ENCODE peak calls at places on chromosomes 2 and 18, in six cellular contexts. One of them, this sample, is unnamed.
A peak's percentile ranks its signal among the peaks of the same experiment; 100 is the strongest.

GRCh38 chr18:34773378-34773777 is 63.3 kb downstream of the DTNA start:
- DNase-seq in K562: no peak
- DNase-seq in GM12878: no peak
- DNase-seq in HepG2: no peak
- DNase-seq in A549: no peak
- DNase-seq in SK-N-SH: no peak
- DNase-seq in this sample: peak; percentile 52

GRCh38 chr2:156704612-156705011 is 268.4 kb downstream of the GPD2 start:
- DNase-seq in GM12878: no peak
- DNase-seq in K562: no peak
- DNase-seq in SK-N-SH: no peak
- DNase-seq in A549: no peak
- DNase-seq in HepG2: no peak
- DNase-seq in this sample: no peak

GRCh38 chr2:24362253-24362652 is 1.9 kb upstream of the ITSN2 start:
- DNase-seq in HepG2: no peak
- DNase-seq in SK-N-SH: no peak
- DNase-seq in GM12878: no peak
- DNase-seq in A549: no peak
- DNase-seq in K562: peak; percentile 45
- DNase-seq in this sample: no peak

GRCh38 chr2:2655451-2655850 is 324.4 kb upstream of the MYT1L start:
- DNase-seq in K562: no peak
- DNase-seq in SK-N-SH: no peak
- DNase-seq in GM12878: no peak
- DNase-seq in A549: no peak
- DNase-seq in HepG2: no peak
- DNase-seq in this sample: no peak

GRCh38 chr2:67213270-67213670 is 183.9 kb upstream of the ETAA1 start:
- DNase-seq in SK-N-SH: peak; percentile 43
- DNase-seq in GM12878: no peak
- DNase-seq in A549: no peak
- DNase-seq in K562: no peak
- DNase-seq in HepG2: no peak
- DNase-seq in this sample: no peak

GRCh38 chr2:226660524-226660923 is 139.1 kb downstream of the IRS1 start:
- DNase-seq in HepG2: no peak
- DNase-seq in SK-N-SH: no peak
- DNase-seq in A549: no peak
- DNase-seq in K562: no peak
- DNase-seq in GM12878: no peak
- DNase-seq in this sample: peak; percentile 85

GRCh38 chr2:127573771-127574170 is 38.3 kb downstream of the MYO7B start:
- DNase-seq in SK-N-SH: no peak
- DNase-seq in GM12878: no peak
- DNase-seq in K562: no peak
- DNase-seq in A549: no peak
- DNase-seq in HepG2: no peak
- DNase-seq in this sample: no peak

GRCh38 chr2:171271380-171271779 is 110.7 kb upstream of the TLK1 start:
- DNase-seq in GM12878: no peak
- DNase-seq in K562: no peak
- DNase-seq in HepG2: no peak
- DNase-seq in A549: no peak
- DNase-seq in SK-N-SH: no peak
- DNase-seq in this sample: no peak

GRCh38 chr2:135154962-135155361 is 102.9 kb downstream of the RAB3GAP1 start:
- DNase-seq in K562: no peak
- DNase-seq in HepG2: no peak
- DNase-seq in SK-N-SH: no peak
- DNase-seq in GM12878: no peak
- DNase-seq in A549: no peak
- DNase-seq in this sample: no peak

GRCh38 chr2:41965886-41966285 is 81.9 kb upstream of the PKDCC start:
- DNase-seq in HepG2: no peak
- DNase-seq in SK-N-SH: no peak
- DNase-seq in A549: peak; percentile 37
- DNase-seq in GM12878: no peak
- DNase-seq in K562: no peak
- DNase-seq in this sample: no peak

GRCh38 chr18:22193466-22193865 is 24.1 kb downstream of the GATA6 start:
- DNase-seq in GM12878: no peak
- DNase-seq in A549: no peak
- DNase-seq in SK-N-SH: no peak
- DNase-seq in K562: peak; percentile 23
- DNase-seq in HepG2: no peak
- DNase-seq in this sample: no peak

GRCh38 chr2:237304763-237305514 is 109.0 kb downstream of the COL6A3 start:
- DNase-seq in GM12878: no peak
- DNase-seq in K562: no peak
- DNase-seq in SK-N-SH: no peak
- DNase-seq in A549: no peak
- DNase-seq in HepG2: no peak
- DNase-seq in this sample: peak; percentile 87

GRCh38 chr18:60978338-60978737 is 354.9 kb upstream of the CDH20 start:
- DNase-seq in A549: no peak
- DNase-seq in GM12878: no peak
- DNase-seq in SK-N-SH: no peak
- DNase-seq in HepG2: no peak
- DNase-seq in K562: no peak
- DNase-seq in this sample: peak; percentile 38

GRCh38 chr2:45981388-45981930 is 315.7 kb upstream of the EPAS1 start:
- DNase-seq in A549: no peak
- DNase-seq in HepG2: no peak
- DNase-seq in GM12878: no peak
- DNase-seq in K562: no peak
- DNase-seq in SK-N-SH: no peak
- DNase-seq in this sample: no peak

GRCh38 chr18:69588301-69588700 is 187.6 kb downstream of the DOK6 start:
- DNase-seq in HepG2: peak; percentile 8
- DNase-seq in K562: no peak
- DNase-seq in SK-N-SH: no peak
- DNase-seq in A549: peak; percentile 3
- DNase-seq in GM12878: no peak
- DNase-seq in this sample: peak; percentile 5

GRCh38 chr18:22900558-22901183 is 32.5 kb upstream of the RBBP8 start:
- DNase-seq in HepG2: no peak
- DNase-seq in SK-N-SH: no peak
- DNase-seq in A549: no peak
- DNase-seq in GM12878: no peak
- DNase-seq in K562: no peak
- DNase-seq in this sample: peak; percentile 3

GRCh38 chr18:156514-157230 is 1.7 kb upstream of the USP14 start:
- DNase-seq in HepG2: no peak
- DNase-seq in SK-N-SH: no peak
- DNase-seq in GM12878: no peak
- DNase-seq in K562: no peak
- DNase-seq in A549: no peak
- DNase-seq in this sample: no peak

GRCh38 chr2:84732897-84733778 is 147.7 kb downstream of the TRABD2A start:
- DNase-seq in K562: no peak
- DNase-seq in GM12878: no peak
- DNase-seq in A549: no peak
- DNase-seq in HepG2: no peak
- DNase-seq in SK-N-SH: no peak
- DNase-seq in this sample: no peak

GRCh38 chr2:179022685-179023084 is 27.3 kb downstream of the CCDC141 start:
- DNase-seq in HepG2: no peak
- DNase-seq in K562: no peak
- DNase-seq in A549: no peak
- DNase-seq in GM12878: no peak
- DNase-seq in SK-N-SH: no peak
- DNase-seq in this sample: no peak

GRCh38 chr2:179021258-179021657 is 28.7 kb downstream of the CCDC141 start:
- DNase-seq in GM12878: peak; percentile 84
- DNase-seq in HepG2: no peak
- DNase-seq in SK-N-SH: no peak
- DNase-seq in A549: no peak
- DNase-seq in K562: no peak
- DNase-seq in this sample: no peak

GRCh38 chr2:179017958-179018357 is 32.0 kb downstream of the CCDC141 start:
- DNase-seq in GM12878: no peak
- DNase-seq in SK-N-SH: no peak
- DNase-seq in HepG2: no peak
- DNase-seq in A549: no peak
- DNase-seq in K562: no peak
- DNase-seq in this sample: no peak

GRCh38 chr2:179019260-179019659 is 30.7 kb downstream of the CCDC141 start:
- DNase-seq in A549: no peak
- DNase-seq in GM12878: no peak
- DNase-seq in K562: no peak
- DNase-seq in SK-N-SH: no peak
- DNase-seq in HepG2: no peak
- DNase-seq in this sample: no peak

DNA sequence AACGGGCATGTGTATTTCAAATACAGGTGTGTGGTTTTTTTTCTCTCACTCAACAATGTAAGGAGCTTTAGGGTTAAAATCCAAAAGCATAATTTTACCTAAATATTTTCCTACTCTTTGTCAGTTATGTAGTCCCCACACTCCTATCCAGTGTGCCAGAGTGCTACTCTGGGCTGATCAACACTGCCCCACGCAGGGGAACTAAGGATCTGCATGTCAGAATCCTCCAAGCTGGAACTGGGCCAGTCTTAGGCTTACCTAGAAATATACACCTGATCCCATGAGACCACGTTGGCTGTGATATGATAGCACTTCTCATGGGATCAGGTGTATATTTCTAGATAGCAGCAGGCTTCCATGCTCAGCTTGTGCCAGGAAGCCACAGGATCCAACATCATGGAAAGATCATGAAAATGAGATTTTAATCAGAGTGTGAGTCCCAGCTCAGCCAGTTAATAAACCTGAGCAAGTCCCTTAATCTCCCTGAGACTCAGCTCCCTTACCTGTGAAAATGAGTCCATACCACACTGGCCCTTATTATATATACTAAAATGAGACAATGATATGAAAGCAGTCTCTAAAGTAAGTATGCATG is 29.7 kb downstream of the CCDC141 start:
- DNase-seq in SK-N-SH: peak; percentile 29
- DNase-seq in GM12878: no peak
- DNase-seq in A549: peak; percentile 38
- DNase-seq in HepG2: peak; percentile 44
- DNase-seq in K562: peak; percentile 27
- DNase-seq in this sample: no peak
- TF ChIP-seq USF2 in SK-N-SH: no peak
- TF ChIP-seq USF2 in GM12878: no peak
- TF ChIP-seq USF2 in A549: no peak
- TF ChIP-seq USF2 in HepG2: no peak
- TF ChIP-seq USF2 in K562: no peak
- TF ChIP-seq USF2 in this sample: no peak

DNA sequence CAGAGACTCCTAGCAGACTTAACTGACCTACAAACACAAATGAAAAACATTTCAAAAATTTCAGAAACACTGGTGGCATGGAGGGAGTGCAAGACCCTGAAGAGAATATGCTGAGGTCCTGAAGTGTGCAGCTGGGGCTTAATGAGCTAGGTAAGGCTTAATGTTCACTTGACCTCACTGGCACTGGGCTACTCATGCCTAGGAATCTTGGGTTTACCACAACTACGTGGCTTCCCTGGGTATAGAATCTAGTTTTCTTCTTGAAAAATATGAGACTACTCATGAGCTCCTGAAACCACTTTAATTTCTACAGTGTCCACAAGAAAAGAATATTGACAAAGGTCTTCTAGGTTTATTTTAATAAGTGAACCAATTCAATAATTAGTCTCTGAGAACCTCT is 139.8 kb downstream of the HNMT start:
- DNase-seq in A549: no peak
- DNase-seq in GM12878: no peak
- DNase-seq in HepG2: no peak
- DNase-seq in SK-N-SH: no peak
- DNase-seq in K562: no peak
- DNase-seq in this sample: no peak
- TF ChIP-seq SMC3 in A549: no peak
- TF ChIP-seq SMC3 in GM12878: no peak
- TF ChIP-seq SMC3 in HepG2: no peak
- TF ChIP-seq SMC3 in SK-N-SH: no peak
- TF ChIP-seq SMC3 in K562: no peak
- TF ChIP-seq SMC3 in this sample: no peak

GRCh38 chr2:234308073-234308813 is 188.6 kb downstream of the ARL4C start:
- DNase-seq in GM12878: no peak
- DNase-seq in A549: peak; percentile 86
- DNase-seq in HepG2: no peak
- DNase-seq in SK-N-SH: no peak
- DNase-seq in K562: no peak
- DNase-seq in this sample: peak; percentile 39

GRCh38 chr2:234307322-234307961 is 189.4 kb downstream of the ARL4C start:
- DNase-seq in SK-N-SH: no peak
- DNase-seq in HepG2: no peak
- DNase-seq in A549: no peak
- DNase-seq in K562: no peak
- DNase-seq in GM12878: no peak
- DNase-seq in this sample: no peak

GRCh38 chr2:234310166-234310565 is 186.7 kb downstream of the ARL4C start:
- DNase-seq in GM12878: no peak
- DNase-seq in SK-N-SH: no peak
- DNase-seq in HepG2: no peak
- DNase-seq in K562: no peak
- DNase-seq in A549: no peak
- DNase-seq in this sample: no peak

GRCh38 chr2:234308814-234309195 is 188.1 kb downstream of the ARL4C start:
- DNase-seq in HepG2: no peak
- DNase-seq in GM12878: peak; percentile 71
- DNase-seq in A549: peak; percentile 96
- DNase-seq in SK-N-SH: no peak
- DNase-seq in K562: no peak
- DNase-seq in this sample: peak; percentile 85

GRCh38 chr2:234309431-234309830 is 187.4 kb downstream of the ARL4C start:
- DNase-seq in K562: no peak
- DNase-seq in GM12878: no peak
- DNase-seq in A549: no peak
- DNase-seq in SK-N-SH: no peak
- DNase-seq in HepG2: no peak
- DNase-seq in this sample: no peak
- TF ChIP-seq USF2 in K562: no peak
- TF ChIP-seq USF2 in GM12878: no peak
- TF ChIP-seq USF2 in A549: no peak
- TF ChIP-seq USF2 in SK-N-SH: no peak
- TF ChIP-seq USF2 in HepG2: no peak
- TF ChIP-seq USF2 in this sample: no peak

DNA sequence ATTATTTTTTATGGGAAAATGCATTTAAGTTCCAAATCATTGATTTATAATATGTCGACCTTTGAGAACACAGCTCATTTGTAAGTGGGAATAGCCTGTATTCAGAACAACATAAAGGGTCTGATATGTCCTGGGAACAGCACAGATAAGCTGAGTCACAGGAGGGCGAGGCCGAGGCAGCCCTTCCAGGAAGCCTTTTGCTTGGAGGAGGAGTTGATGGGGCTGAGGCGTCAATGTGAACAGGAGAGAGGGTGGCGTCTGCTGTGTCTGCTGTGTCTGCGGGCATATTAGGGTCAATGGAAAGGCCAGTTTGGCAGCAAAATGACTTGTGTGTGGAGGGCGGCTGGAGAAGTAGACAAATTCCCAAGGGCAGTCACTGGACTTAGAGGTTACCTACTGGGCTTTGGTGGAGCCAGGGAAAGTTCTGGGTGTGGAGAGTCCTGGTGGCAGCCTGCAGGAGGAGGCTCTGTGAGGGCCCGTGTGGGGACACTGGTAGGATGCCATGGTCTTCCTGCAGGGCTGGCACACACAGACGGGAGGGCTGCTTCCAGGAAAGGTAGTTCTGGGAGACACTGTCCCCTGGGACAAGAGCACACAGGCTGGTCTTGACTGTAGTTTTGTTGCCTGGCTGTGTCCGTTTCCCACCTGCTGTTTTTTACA is 128.1 kb downstream of the GLI2 start:
- DNase-seq in HepG2: no peak
- DNase-seq in GM12878: no peak
- DNase-seq in SK-N-SH: no peak
- DNase-seq in K562: peak; percentile 88
- DNase-seq in A549: peak; percentile 80
- DNase-seq in this sample: peak; percentile 67
- TF ChIP-seq SMC3 in HepG2: no peak
- TF ChIP-seq SMC3 in GM12878: no peak
- TF ChIP-seq SMC3 in SK-N-SH: no peak
- TF ChIP-seq SMC3 in K562: no peak
- TF ChIP-seq SMC3 in A549: no peak
- TF ChIP-seq SMC3 in this sample: no peak

This sample was measured in IMR-90.